ENCODE peak calls at places on chromosomes 13 and 19, in five cellular contexts. W is GM12878; O is endothelial cell of umbilical vein; F is CD8-positive, alpha-beta memory T cell; M is aorta. X is an unnamed sample. For H3K4me1 and H3K27me3, the result is how much of the 10 kb centered on the place peaks cover.

GRCh38 chr13:73715114-73715909 is 418.9 kb downstream of the KLF12 start:
- DNase-seq in W (peak), O (no peak), F (peak), M (no peak), X (no peak)

GRCh38 chr13:60583911-60584753 is 187.1 kb downstream of the TDRD3 start:
- DNase-seq in W (no peak), O (no peak), F (no peak), M (no peak), X (no peak)

GRCh38 chr13:37412271-37412683 is 186.3 kb downstream of the POSTN start:
- DNase-seq in W (no peak), O (no peak), F (no peak), M (no peak), X (no peak)

GRCh38 chr19:15869873-15870272 is 28.0 kb downstream of the CYP4F2 start:
- DNase-seq in W (no peak), O (no peak), F (no peak), M (no peak), X (no peak)

GRCh38 chr13:112900691-112901091 is 68.3 kb upstream of the MCF2L start:
- DNase-seq in W (no peak), O (no peak), F (no peak), M (no peak), X (no peak)

GRCh38 chr19:3058009-3058820 is 4.1 kb downstream of the TLE5 start:
- DNase-seq in W (no peak), O (no peak), F (no peak), M (peak), X (no peak)

GRCh38 chr19:16330368-16330801 is 5.8 kb downstream of the KLF2 start:
- DNase-seq in W (no peak), O (peak), F (peak), M (peak), X (peak)

GRCh38 chr19:15864824-15865223 is 33.0 kb downstream of the CYP4F2 start:
- DNase-seq in W (no peak), O (no peak), F (no peak), M (no peak), X (no peak)

GRCh38 chr13:32791545-32792172 is 205.4 kb downstream of the PDS5B start:
- DNase-seq in W (peak), O (no peak), F (peak), M (no peak), X (no peak)

GRCh38 chr19:46451352-46451751 is 20.0 kb downstream of the PNMA8A start:
- DNase-seq in W (no peak), O (no peak), F (no peak), M (no peak), X (no peak)

GRCh38 chr13:113969973-113970611 is 3.8 kb downstream of the C13orf46 start:
- DNase-seq in W (no peak), O (no peak), F (no peak), M (peak), X (peak)

GRCh38 chr19:50500060-50500752 is 10.8 kb downstream of the JOSD2 start:
- DNase-seq in W (no peak), O (no peak), F (no peak), M (peak), X (no peak)

GRCh38 chr19:27993619-27994018 is 1219.3 kb downstream of the UQCRFS1 start:
- DNase-seq in W (no peak), O (no peak), F (no peak), M (no peak), X (no peak)

GRCh38 chr19:49639401-49640112 is 386 bp downstream of the RRAS start:
- DNase-seq in W (no peak), O (no peak), F (no peak), M (no peak), X (no peak)

GRCh38 chr13:113743366-113744195 is 15.4 kb upstream of the TMEM255B start:
- DNase-seq in W (no peak), O (no peak), F (no peak), M (peak), X (no peak)

GRCh38 chr19:6464070-6464873 is at the start of gene CRB3:
- DNase-seq in W (no peak), O (no peak), F (peak), M (no peak), X (peak)

GRCh38 chr19:35449347-35450043 is 1.4 kb downstream of the FFAR2 start:
- DNase-seq in W (no peak), O (no peak), F (no peak), M (no peak), X (peak)

GRCh38 chr13:57877596-57877995 is 246.1 kb downstream of the PCDH17 start:
- DNase-seq in W (no peak), O (no peak), F (no peak), M (no peak), X (no peak)

GRCh38 chr13:77492982-77493381 is 42.5 kb upstream of the SCEL start:
- DNase-seq in W (no peak), O (peak), F (no peak), M (no peak), X (peak)

GRCh38 chr13:66689628-66690027 is 540.5 kb downstream of the PCDH9 start:
- DNase-seq in W (no peak), O (peak), F (no peak), M (no peak), X (no peak)

GRCh38 chr13:93847162-93847561 is 620.6 kb downstream of the GPC6 start:
- DNase-seq in W (no peak), O (no peak), F (no peak), M (no peak), X (no peak)

DNA sequence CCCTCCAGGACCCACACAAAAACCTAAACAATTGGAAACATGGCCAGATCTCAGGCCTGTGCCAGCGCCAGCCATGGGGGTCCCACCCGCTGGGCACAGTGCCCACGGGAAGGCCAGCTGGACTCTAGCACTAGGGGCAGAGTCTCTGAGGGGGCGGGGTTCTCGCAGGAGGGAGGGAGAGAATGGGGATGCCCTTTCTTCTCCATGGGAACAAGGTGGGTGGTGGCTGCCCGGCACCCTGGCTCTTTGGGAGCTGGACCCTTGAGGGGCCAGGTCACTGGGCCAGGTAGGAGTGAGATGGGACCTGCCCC is 8.4 kb downstream of the LYL1 start:
- DNase-seq in W (no peak), O (no peak), F (no peak), M (no peak), X (peak)
- H3K4me1 ChIP-seq in W (under half), O (under half), F (under half), M (under half), X (under half)

GRCh38 chr13:41004875-41005693 is 14.0 kb downstream of the ELF1 start:
- DNase-seq in W (peak), O (peak), F (peak), M (no peak), X (peak)
- H3K27ac ChIP-seq in W (peak), O (no peak), F (no peak), M (no peak), X (peak)

GRCh38 chr13:96091164-96091931 is 1.4 kb downstream of the HS6ST3 start:
- DNase-seq in W (no peak), O (peak), F (no peak), M (no peak), X (no peak)
- H3K27me3 ChIP-seq in W (under half), O (under half), F (under half), M (under half), X (under half)

GRCh38 chr13:27449936-27450828 is at the start of gene MTIF3:
- DNase-seq in W (peak), O (peak), F (peak), M (peak), X (peak)
- H3K4me1 ChIP-seq in W (under half), O (under half), F (under half), M (under half), X (under half)

X was measured in small intestine.